ENCODE peak calls at places on chromosomes 5 and 9, in six cellular contexts. H is spleen, I is thyroid gland, M is stomach, N is GM12892, O is body of pancreas. T is an unnamed sample.

GRCh38 chr5:132872788-132873118 is 715 bp upstream of the LEAP2 start:
- DNase-seq in N (no peak), O (no peak), I (no peak), M (no peak), H (no peak), T (no peak)

GRCh38 chr9:137277329-137278041 is at the start of gene TOR4A:
- DNase-seq in O (peak), N (peak), H (peak), I (peak), M (peak), T (no peak)

GRCh38 chr9:91863469-91863868 is 86.6 kb downstream of the ROR2 start:
- DNase-seq in N (no peak), H (no peak), O (no peak), I (no peak), M (no peak), T (no peak)

GRCh38 chr5:180212363-180213255 is 3.6 kb upstream of the RASGEF1C start:
- DNase-seq in O (peak), I (peak), M (no peak), N (no peak), H (peak), T (no peak)

GRCh38 chr5:139399501-139400121 is 4.3 kb downstream of the SPATA24 start:
- DNase-seq in H (no peak), M (no peak), N (no peak), O (no peak), I (no peak), T (no peak)

GRCh38 chr9:118643118-118643517 is 726.1 kb downstream of the BRINP1 start:
- DNase-seq in N (no peak), M (no peak), H (no peak), O (peak), I (peak), T (no peak)

GRCh38 chr5:141677415-141677814 is 4.6 kb downstream of the ARAP3 start:
- DNase-seq in M (no peak), O (no peak), N (no peak), H (no peak), I (no peak), T (no peak)

GRCh38 chr9:69317894-69318293 is 7.1 kb upstream of the ENTREP1 start:
- DNase-seq in M (no peak), I (no peak), H (no peak), O (no peak), N (no peak), T (no peak)

GRCh38 chr5:167827766-167828165 is 463.7 kb upstream of the WWC1 start:
- DNase-seq in I (no peak), H (no peak), N (no peak), M (no peak), O (no peak), T (no peak)

GRCh38 chr5:14173419-14174234 is 30.5 kb downstream of the TRIO start:
- DNase-seq in I (no peak), H (no peak), N (no peak), O (no peak), M (no peak), T (no peak)

GRCh38 chr9:93902780-93903655 is 52.1 kb downstream of the BARX1 start:
- DNase-seq in I (no peak), N (no peak), H (peak), M (no peak), O (no peak), T (no peak)

GRCh38 chr5:81989204-81989603 is 17.4 kb downstream of the ATG10 start:
- DNase-seq in O (no peak), I (no peak), M (no peak), N (no peak), H (no peak), T (no peak)

GRCh38 chr9:91564081-91564670 is 140.5 kb upstream of the NFIL3 start:
- DNase-seq in H (no peak), N (no peak), M (no peak), O (no peak), I (no peak), T (no peak)

GRCh38 chr9:61670616-61671015 is 480.8 kb downstream of the SPATA31A7 start:
- DNase-seq in O (no peak), H (peak), N (no peak), I (no peak), M (no peak), T (no peak)

GRCh38 chr9:134518004-134518606 is 123.5 kb upstream of the COL5A1 start:
- DNase-seq in O (no peak), M (peak), I (no peak), H (no peak), N (no peak), T (no peak)

GRCh38 chr5:125874057-125874456 is 549.2 kb upstream of the GRAMD2B start:
- DNase-seq in I (no peak), H (no peak), M (no peak), O (no peak), N (no peak), T (no peak)

GRCh38 chr9:121783523-121784507 is 132.4 kb downstream of the DAB2IP start:
- DNase-seq in N (no peak), O (no peak), H (peak), M (peak), I (no peak), T (no peak)

GRCh38 chr5:148913985-148914421 is 87.6 kb downstream of the ADRB2 start:
- DNase-seq in N (no peak), M (no peak), I (peak), O (no peak), H (no peak), T (no peak)

GRCh38 chr9:134170525-134171315 is 6.4 kb upstream of the RNU6ATAC start:
- DNase-seq in H (no peak), I (no peak), M (no peak), O (no peak), N (no peak), T (no peak)

GRCh38 chr5:160001051-160001450 is 7.9 kb upstream of the TTC1 start:
- DNase-seq in M (no peak), O (no peak), H (no peak), N (no peak), I (no peak), T (no peak)

GRCh38 chr5:97135868-97136267 is 6.5 kb downstream of the LIX1 start:
- DNase-seq in O (no peak), H (no peak), I (no peak), N (no peak), M (no peak), T (no peak)

GRCh38 chr5:124669956-124670671 is 76.3 kb downstream of the ZNF608 start:
- DNase-seq in I (no peak), H (no peak), N (no peak), O (no peak), M (no peak), T (no peak)

GRCh38 chr5:177426566-177427210 is at the start of gene GRK6:
- DNase-seq in O (peak), I (peak), N (no peak), M (peak), H (peak), T (no peak)

GRCh38 chr5:115480245-115480644 is 64.3 kb downstream of the FEM1C start:
- DNase-seq in O (no peak), M (no peak), H (no peak), I (no peak), N (no peak), T (no peak)

GRCh38 chr5:7274180-7274579 is 121.8 kb upstream of the ADCY2 start:
- DNase-seq in N (no peak), H (no peak), M (no peak), I (no peak), O (no peak), T (no peak)

GRCh38 chr5:151078490-151079262 is 2.2 kb downstream of the TNIP1 start:
- DNase-seq in H (peak), N (peak), M (no peak), O (peak), I (no peak), T (no peak)
- TF ChIP-seq POLR2A in H (no peak), N (peak), M (no peak), O (peak), I (no peak), T (no peak)

GRCh38 chr9:112175796-112176315 is 759 bp upstream of the SUSD1 start:
- DNase-seq in I (no peak), H (no peak), M (no peak), O (no peak), N (no peak), T (no peak)

GRCh38 chr9:112174223-112174964 is 703 bp downstream of the SUSD1 start:
- DNase-seq in M (peak), N (peak), I (peak), O (peak), H (peak), T (no peak)

GRCh38 chr9:112174965-112175795 is at the start of gene SUSD1:
- DNase-seq in H (peak), N (peak), M (peak), I (peak), O (peak), T (no peak)

GRCh38 chr9:112173489-112174222 is 1.4 kb downstream of the SUSD1 start:
- DNase-seq in H (no peak), O (peak), I (no peak), M (no peak), N (no peak), T (no peak)

GRCh38 chr9:112176410-112177010 is 1.4 kb upstream of the SUSD1 start:
- DNase-seq in H (no peak), M (no peak), O (no peak), N (no peak), I (no peak), T (no peak)
- TF ChIP-seq POLR2A in H (no peak), M (no peak), O (no peak), N (no peak), I (no peak), T (no peak)

DNA sequence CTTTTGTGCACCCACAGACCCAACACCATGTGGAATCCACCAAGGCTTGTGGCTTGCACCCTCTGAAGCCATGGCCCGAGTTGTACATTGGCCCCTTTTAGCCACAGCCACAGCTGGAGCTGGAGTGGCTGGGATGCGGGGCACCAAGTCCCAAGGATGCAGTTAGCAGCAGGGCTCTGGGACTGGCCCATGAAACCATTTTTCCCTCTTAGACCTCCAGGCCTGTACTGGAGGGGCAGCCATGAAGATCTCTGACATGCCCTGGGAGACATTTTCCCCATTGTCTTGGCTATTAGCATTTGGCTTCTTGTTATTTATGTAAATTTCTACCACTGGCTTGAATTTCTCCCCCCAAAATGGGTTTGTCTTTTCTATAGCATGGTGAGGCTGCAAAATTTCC is 51.8 kb downstream of the RASA1 start:
- DNase-seq in M (no peak), N (no peak), I (no peak), O (no peak), H (no peak), T (no peak)
- TF ChIP-seq POLR2A in M (no peak), N (no peak), I (no peak), O (no peak), H (no peak), T (no peak)

DNA sequence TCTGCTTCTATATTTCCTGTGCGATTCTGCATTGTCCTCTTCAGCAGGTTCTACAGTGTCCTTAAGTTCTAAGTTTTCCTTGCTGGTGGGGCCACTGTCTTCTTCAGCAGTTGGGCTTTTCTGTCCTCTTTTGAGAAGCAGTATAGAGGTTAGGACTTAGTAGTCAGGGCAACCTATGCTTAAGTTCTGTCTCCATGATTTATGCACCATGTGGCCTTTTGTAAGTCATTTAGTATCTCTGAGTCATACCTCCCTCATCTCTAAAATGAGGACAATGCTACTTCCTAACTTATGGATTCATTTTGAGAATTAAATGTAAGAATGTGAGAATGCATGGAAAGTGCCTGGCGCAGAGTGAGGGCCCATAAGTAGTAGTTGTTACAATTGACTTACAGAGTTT is 46.8 kb downstream of the GRIN3A start:
- DNase-seq in H (no peak), M (no peak), I (no peak), O (no peak), N (no peak), T (no peak)
- TF ChIP-seq POLR2A in H (no peak), M (no peak), I (no peak), O (no peak), N (no peak), T (no peak)

DNA sequence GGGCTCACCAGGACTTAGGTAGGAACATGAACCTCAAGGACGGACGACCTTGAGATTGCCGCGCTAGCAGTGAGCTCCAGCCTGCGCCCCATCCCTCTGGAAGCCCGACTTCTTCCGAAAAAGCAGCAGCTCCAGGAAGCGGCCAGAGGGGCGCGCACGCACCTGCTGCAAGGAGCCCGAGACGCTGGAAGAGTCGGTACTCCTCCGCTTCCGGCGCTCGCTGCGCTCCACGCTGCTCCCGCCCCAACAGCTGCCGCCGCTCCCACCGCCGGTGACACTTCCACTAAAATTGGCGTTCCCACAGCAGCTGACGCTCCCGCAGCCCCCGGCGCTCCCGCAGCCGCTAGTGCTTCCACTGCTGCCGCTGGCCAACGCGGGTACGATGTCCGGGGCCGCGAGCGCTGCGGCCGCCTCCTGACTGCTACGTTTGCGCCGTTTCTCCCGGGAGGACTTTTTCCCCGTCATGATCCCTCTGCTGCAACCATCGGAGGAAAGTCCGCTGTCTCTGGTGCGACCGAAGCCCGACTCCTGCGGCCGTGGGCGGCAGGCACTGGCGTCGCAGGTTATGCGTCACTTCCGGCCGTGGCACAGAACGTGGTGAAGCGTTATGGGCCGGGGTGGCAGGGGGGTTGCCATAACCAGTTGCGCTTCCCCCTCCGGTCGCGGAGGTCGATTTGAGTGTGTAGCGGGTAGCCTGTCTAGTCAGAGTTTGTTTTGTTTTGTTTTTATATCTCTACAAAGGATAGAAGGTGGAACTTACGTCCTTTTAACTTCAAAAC is at the start of gene CAAP1:
- DNase-seq in M (peak), I (peak), H (peak), O (peak), N (peak), T (peak)
- TF ChIP-seq POLR2A in M (peak), I (peak), H (no peak), O (peak), N (peak), T (no peak)

GRCh38 chr9:33623658-33624586 is 99.9 kb downstream of the ANKRD18B start:
- DNase-seq in O (peak), H (peak), I (peak), M (peak), N (peak), T (no peak)

GRCh38 chr9:33614001-33614687 is 90.1 kb downstream of the ANKRD18B start:
- DNase-seq in O (no peak), M (no peak), I (no peak), N (no peak), H (no peak), T (no peak)

GRCh38 chr9:33620738-33621439 is 96.8 kb downstream of the ANKRD18B start:
- DNase-seq in I (peak), N (no peak), M (no peak), O (no peak), H (no peak), T (peak)

DNA sequence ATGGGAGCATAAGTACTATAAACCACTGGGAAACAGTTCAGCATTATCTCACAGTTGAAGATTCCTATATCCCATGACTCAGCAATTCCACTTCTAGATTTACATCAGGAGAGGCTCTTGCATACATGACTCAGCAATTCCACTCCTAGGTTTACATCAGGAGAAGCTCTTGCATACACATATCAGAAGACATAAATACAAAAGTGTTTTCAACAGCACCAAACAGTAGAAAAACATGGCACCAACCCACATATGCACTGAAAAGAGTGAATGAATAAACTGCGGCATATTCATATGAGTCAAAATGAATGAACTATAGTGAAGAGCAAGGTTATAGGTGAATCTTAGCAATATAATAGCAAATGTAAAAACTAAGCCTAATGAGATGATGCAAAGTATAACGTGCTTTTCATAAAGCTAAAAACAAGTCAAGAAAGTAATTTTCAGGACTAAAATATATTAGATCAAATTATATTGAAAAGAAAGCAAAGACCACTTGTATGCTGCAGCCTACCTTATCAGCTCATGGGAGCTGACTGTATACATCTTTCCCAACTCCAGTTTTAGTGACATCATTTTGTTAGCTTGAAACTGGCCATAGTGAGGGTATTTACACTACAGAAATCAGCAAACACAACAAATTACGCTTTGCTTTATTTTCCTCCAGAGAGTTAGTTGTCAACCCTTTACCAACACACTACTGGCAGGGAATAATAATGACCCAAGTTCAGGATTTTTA is 95.8 kb downstream of the ANKRD18B start:
- DNase-seq in N (no peak), M (no peak), O (no peak), H (no peak), I (no peak), T (no peak)
- TF ChIP-seq POLR2A in N (no peak), M (no peak), O (no peak), H (no peak), I (no peak), T (no peak)

GRCh38 chr9:113532809-113533190 is 69.3 kb downstream of the RGS3 start:
- DNase-seq in H (peak), O (no peak), N (no peak), I (no peak), M (no peak), T (no peak)
- TF ChIP-seq POLR2A in H (no peak), O (no peak), N (no peak), I (no peak), M (no peak), T (no peak)

DNA sequence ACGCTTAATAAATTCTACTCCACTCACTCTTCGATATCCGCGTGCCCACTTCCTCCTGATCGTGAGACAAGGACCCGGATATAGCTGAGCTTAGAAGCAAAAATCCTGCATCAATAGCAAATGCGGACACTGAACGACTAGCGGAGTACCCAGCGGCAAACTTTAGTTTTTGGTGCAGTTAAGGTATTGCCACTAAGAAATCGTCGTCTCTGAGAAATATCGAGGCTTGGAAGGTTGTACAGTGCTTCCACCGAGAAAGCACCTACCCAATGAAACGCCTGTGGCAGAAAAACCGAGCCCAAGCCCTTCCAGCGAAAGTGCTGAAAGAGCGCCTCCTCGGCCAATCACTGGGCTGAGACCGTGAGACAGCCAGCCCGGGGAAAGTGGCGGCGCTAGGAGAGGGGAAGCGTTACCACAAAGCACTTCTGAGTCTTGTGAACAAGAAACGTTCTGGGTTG is 32.2 kb downstream of the ANXA2R start:
- DNase-seq in N (no peak), M (peak), H (peak), I (peak), O (peak), T (no peak)
- TF ChIP-seq POLR2A in N (peak), M (no peak), H (no peak), I (no peak), O (peak), T (no peak)

DNA sequence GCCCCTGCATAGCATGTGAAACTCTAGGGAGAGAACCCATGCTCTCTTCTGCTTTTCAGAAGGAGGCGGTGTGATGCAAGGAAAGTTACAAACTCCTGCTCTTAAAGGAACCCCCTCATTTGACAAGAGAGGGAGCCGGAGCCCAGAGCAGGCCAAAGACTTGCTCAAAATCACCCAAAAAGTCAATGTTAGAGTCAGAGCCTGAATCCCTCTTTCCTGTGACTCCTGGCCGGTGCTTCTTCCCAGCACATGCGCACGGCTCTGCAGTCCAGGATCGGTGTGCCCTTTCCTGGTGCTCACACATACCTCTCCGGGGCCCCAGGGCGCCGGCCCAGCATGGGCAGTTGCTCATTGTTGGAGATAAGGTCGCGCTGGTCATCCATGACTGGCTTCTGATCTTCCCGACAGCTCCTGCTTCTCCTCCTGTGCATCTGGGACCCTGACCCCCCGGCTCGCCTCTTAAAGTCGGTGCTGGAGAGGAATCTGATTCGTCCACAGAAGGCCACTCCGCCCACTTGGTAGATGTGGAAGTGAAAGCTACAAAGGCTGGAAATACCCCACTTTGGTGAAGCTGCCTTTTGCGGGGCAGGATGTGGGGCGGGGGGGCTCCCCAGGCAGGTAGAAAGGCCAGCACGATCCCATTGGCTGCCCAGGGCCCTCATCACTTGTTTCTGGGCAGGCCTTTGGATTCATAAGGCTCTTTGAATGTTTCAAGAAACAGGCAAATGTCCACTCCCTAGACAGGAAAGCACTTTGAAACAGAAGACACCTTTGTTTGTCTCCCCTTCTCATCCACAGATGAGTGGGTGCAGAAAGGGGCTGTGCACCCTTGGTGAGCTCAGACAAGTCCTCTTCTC is at the start of gene CD74:
- DNase-seq in O (peak), M (peak), N (peak), I (peak), H (peak), T (peak)
- TF ChIP-seq POLR2A in O (peak), M (no peak), N (peak), I (peak), H (peak), T (no peak)